ENCODE peak calls at places on chromosomes 7 and 10, in ten cellular contexts. O, P, Y, J, N, I, D, W, H and L are unnamed samples.

GRCh38 chr10:12196531-12197211 is 683 bp downstream of the CDC123 start:
- DNase-seq in O (no peak), N (no peak), P (no peak), Y (no peak), W (no peak), H (no peak), D (no peak), J (no peak), I (no peak), L (no peak)

GRCh38 chr7:12386237-12386839 is 17.3 kb downstream of the VWDE start:
- DNase-seq in H (no peak), D (no peak), W (no peak), O (no peak), Y (peak; percentile 96), P (no peak), J (no peak), N (no peak), I (no peak), L (no peak)

GRCh38 chr7:7820939-7821338 is 102.5 kb upstream of the RPA3 start:
- DNase-seq in D (no peak), W (no peak), J (no peak), Y (peak; percentile 80), N (no peak), I (no peak), P (no peak), O (no peak), H (no peak), L (no peak)

GRCh38 chr10:1520909-1521565 is 216.3 kb downstream of the ADARB2 start:
- DNase-seq in Y (no peak), W (no peak), O (no peak), P (no peak), H (no peak), N (no peak), J (no peak), D (no peak), I (no peak), L (no peak)

GRCh38 chr7:49389866-49390265 is 383.6 kb upstream of the VWC2 start:
- DNase-seq in J (no peak), D (no peak), N (no peak), Y (no peak), W (no peak), I (no peak), H (no peak), P (no peak), O (no peak), L (no peak)

GRCh38 chr7:35596061-35596460 is 98.9 kb downstream of the HERPUD2 start:
- DNase-seq in J (no peak), H (no peak), P (no peak), O (peak; percentile 3), Y (no peak), W (no peak), I (no peak), N (no peak), D (no peak), L (no peak)

GRCh38 chr10:77296534-77297369 is 340.9 kb downstream of the KCNMA1 start:
- DNase-seq in D (no peak), P (no peak), Y (no peak), O (no peak), W (no peak), I (no peak), N (no peak), J (no peak), H (no peak), L (no peak)

GRCh38 chr10:10043083-10043482 is 974.6 kb upstream of the CELF2 start:
- DNase-seq in D (no peak), P (no peak), J (no peak), N (no peak), I (no peak), Y (no peak), H (no peak), O (peak; percentile 3), W (no peak), L (no peak)

GRCh38 chr7:99224263-99224947 is 16.5 kb upstream of the KPNA7 start:
- DNase-seq in N (no peak), J (no peak), W (peak; percentile 35), I (no peak), P (no peak), H (no peak), O (peak; percentile 90), D (peak; percentile 65), Y (no peak), L (no peak)

GRCh38 chr7:155392726-155393570 is 65.0 kb upstream of the EN2 start:
- DNase-seq in I (no peak), D (no peak), W (no peak), O (no peak), H (no peak), P (no peak), J (no peak), N (no peak), Y (peak; percentile 73), L (no peak)

GRCh38 chr7:79923953-79924352 is 210.7 kb upstream of the GNAI1 start:
- DNase-seq in N (no peak), H (no peak), P (no peak), W (no peak), Y (no peak), I (no peak), J (no peak), D (no peak), O (no peak), L (no peak)

GRCh38 chr7:151812967-151813366 is 63.9 kb downstream of the PRKAG2 start:
- DNase-seq in H (no peak), O (no peak), I (no peak), D (no peak), J (no peak), Y (no peak), W (no peak), N (peak; percentile 19), P (peak; percentile 46), L (no peak)

GRCh38 chr7:135169141-135169935 is 1.2 kb downstream of the CYREN start:
- DNase-seq in W (peak; percentile 34), P (no peak), O (peak; percentile 37), N (no peak), I (peak; percentile 66), H (peak; percentile 68), D (no peak), Y (no peak), J (peak; percentile 77), L (no peak)

GRCh38 chr10:43576580-43576979 is 2.2 kb upstream of the ZNF239 start:
- DNase-seq in P (no peak), J (no peak), O (no peak), N (no peak), D (no peak), I (no peak), H (no peak), W (no peak), Y (no peak), L (no peak)

GRCh38 chr7:138864667-138865066 is 66.7 kb upstream of the ATP6V0A4 start:
- DNase-seq in W (no peak), H (no peak), N (no peak), O (peak; percentile 10), D (peak; percentile 37), I (no peak), P (no peak), Y (no peak), J (no peak), L (no peak)

GRCh38 chr7:103297837-103298179 is 573 bp downstream of the PMPCB start:
- DNase-seq in W (no peak), J (no peak), H (no peak), D (no peak), N (no peak), P (no peak), I (no peak), Y (no peak), O (no peak), L (no peak)

GRCh38 chr10:16436367-16436757 is 448 bp upstream of the PTER start:
- DNase-seq in H (no peak), D (no peak), P (no peak), N (peak; percentile 51), Y (no peak), J (peak; percentile 17), O (no peak), W (no peak), I (peak; percentile 12), L (no peak)

GRCh38 chr7:22632674-22633073 is 94.3 kb upstream of the IL6 start:
- DNase-seq in Y (no peak), H (no peak), D (no peak), I (no peak), J (no peak), N (no peak), O (no peak), W (no peak), P (no peak), L (no peak)

GRCh38 chr7:102988631-102989030 is 75.8 kb downstream of the LRRC17 start:
- DNase-seq in P (no peak), W (no peak), J (no peak), H (no peak), N (no peak), D (no peak), I (no peak), O (no peak), Y (no peak), L (no peak)

GRCh38 chr10:51838506-51838905 is 139.1 kb upstream of the CSTF2T start:
- DNase-seq in H (no peak), W (no peak), D (no peak), J (no peak), Y (no peak), N (no peak), I (no peak), O (no peak), P (no peak), L (no peak)

GRCh38 chr7:21828846-21829245 is 116.9 kb downstream of the CDCA7L start:
- DNase-seq in D (no peak), H (no peak), I (peak; percentile 26), N (no peak), P (no peak), W (no peak), Y (no peak), O (no peak), J (no peak), L (no peak)

GRCh38 chr10:49594594-49594993 is 15.5 kb upstream of the SLC18A3 start:
- DNase-seq in I (peak; percentile 69), J (peak; percentile 34), O (peak; percentile 54), N (no peak), W (peak; percentile 43), H (no peak), Y (peak; percentile 47), D (no peak), P (no peak), L (no peak)

GRCh38 chr7:30313348-30313747 is 29.0 kb downstream of the ZNRF2 start:
- DNase-seq in J (no peak), D (no peak), H (no peak), P (no peak), W (peak; percentile 24), Y (no peak), N (no peak), O (no peak), I (no peak), L (no peak)

GRCh38 chr7:47293884-47294568 is 287.9 kb downstream of the TNS3 start:
- DNase-seq in N (no peak), H (no peak), O (no peak), W (no peak), I (no peak), P (no peak), Y (no peak), D (no peak), J (no peak), L (no peak)